ENCODE peak calls at places on chromosomes 1 and 21, in seven cellular contexts. M is fibroblast of pulmonary artery; S is stimulated activated CD4-positive, alpha-beta T cell treated with anti-CD3 and anti-CD28 coated beads, Interleukin-12 subunit alpha, Interleukin-12 subunit beta, amount 100 ng/mL, for 48 hours; H is NCI-H82; D is T-helper 9 cell; Z is testis; T is NCI-H460. X is an unnamed sample.

GRCh38 chr1:55089683-55090082 is 50.3 kb downstream of the PCSK9 start:
- DNase-seq in T (no peak), M (no peak), D (no peak), S (no peak), H (no peak), Z (no peak), X (no peak)

GRCh38 chr1:24374891-24375786 is 38.4 kb downstream of the STPG1 start:
- DNase-seq in M (no peak), H (peak), S (no peak), D (no peak), T (no peak), Z (no peak), X (no peak)

GRCh38 chr1:219575563-219575962 is 37.3 kb downstream of the ZC3H11B start:
- DNase-seq in T (no peak), D (no peak), S (no peak), Z (no peak), H (no peak), M (no peak), X (no peak)

GRCh38 chr1:5551274-5551966 is 440.8 kb downstream of the NPHP4 start:
- DNase-seq in H (peak), S (no peak), D (no peak), Z (no peak), M (peak), T (no peak), X (no peak)

GRCh38 chr1:25876693-25877077 is 1.2 kb upstream of the PAQR7 start:
- DNase-seq in T (no peak), M (no peak), D (no peak), Z (no peak), H (no peak), S (no peak), X (no peak)

GRCh38 chr21:31243611-31244010 is 100.5 kb downstream of the TIAM1 start:
- DNase-seq in H (no peak), T (no peak), D (no peak), Z (no peak), M (no peak), S (no peak), X (no peak)

GRCh38 chr1:159957824-159958268 is 3.8 kb upstream of the SLAMF9 start:
- DNase-seq in Z (no peak), M (no peak), S (no peak), H (no peak), T (no peak), D (no peak), X (no peak)

GRCh38 chr21:42461881-42462877 is 33.8 kb downstream of the RSPH1 start:
- DNase-seq in D (no peak), Z (no peak), S (no peak), M (no peak), T (no peak), H (peak), X (no peak)

GRCh38 chr1:184664042-184664659 is 90.5 kb downstream of the EDEM3 start:
- DNase-seq in T (peak), H (peak), D (peak), M (peak), Z (peak), S (peak), X (peak)

GRCh38 chr1:159892944-159893343 is 7.0 kb downstream of the CFAP45 start:
- DNase-seq in D (no peak), S (no peak), H (peak), T (no peak), Z (no peak), M (no peak), X (no peak)

X was measured in GM19239.